ENCODE peak calls at places on chromosomes 7 and 10, in seven cellular contexts. N is A549, R is IMR-90, Z is dorsolateral prefrontal cortex, E is type B pancreatic cell, W is sciatic nerve, Q is epithelial cell of esophagus. C is an unnamed sample.

GRCh38 chr7:1700086-1700485 is 30.0 kb downstream of the ELFN1 start:
- DNase-seq in Q (no peak), E (peak; percentile 25), R (no peak), Z (no peak), W (peak; percentile 17), N (no peak), C (no peak)

GRCh38 chr10:22605168-22605567 is 109.2 kb downstream of the PIP4K2A start:
- DNase-seq in R (peak; percentile 35), Q (peak; percentile 89), E (no peak), W (no peak), N (no peak), Z (no peak), C (no peak)

GRCh38 chr7:139023076-139023475 is 12.8 kb downstream of the ZC3HAV1L start:
- DNase-seq in E (no peak), R (no peak), Z (no peak), Q (no peak), W (no peak), N (no peak), C (no peak)

GRCh38 chr7:7228472-7228871 is 46.1 kb downstream of the C1GALT1 start:
- DNase-seq in N (no peak), Q (peak; percentile 1), Z (no peak), E (no peak), W (no peak), R (peak; percentile 41), C (no peak)

GRCh38 chr10:89249066-89249465 is 2.5 kb downstream of the LIPA start:
- DNase-seq in Q (no peak), E (no peak), Z (no peak), N (no peak), W (no peak), R (no peak), C (no peak)

GRCh38 chr7:34061175-34061574 is 155.8 kb downstream of the BMPER start:
- DNase-seq in W (no peak), R (peak; percentile 93), N (peak; percentile 81), E (no peak), Q (peak; percentile 90), Z (no peak), C (no peak)

GRCh38 chr10:3365630-3366029 is 193.0 kb upstream of the PITRM1 start:
- DNase-seq in Z (no peak), Q (peak; percentile 76), W (no peak), R (no peak), N (peak; percentile 47), E (no peak), C (no peak)

GRCh38 chr7:18958627-18959026 is 158.8 kb downstream of the TWIST1 start:
- DNase-seq in N (no peak), R (peak; percentile 85), E (no peak), Z (no peak), Q (peak; percentile 35), W (no peak), C (no peak)

GRCh38 chr7:157551325-157552070 is 214.7 kb downstream of the DNAJB6 start:
- DNase-seq in W (peak; percentile 30), R (no peak), Q (no peak), N (no peak), Z (no peak), E (no peak), C (no peak)

GRCh38 chr7:12358694-12359093 is 45.0 kb downstream of the VWDE start:
- DNase-seq in Q (peak; percentile 19), R (peak; percentile 4), Z (no peak), N (no peak), W (no peak), E (no peak), C (no peak)

GRCh38 chr10:97336942-97337719 is 2.6 kb upstream of the FRAT2 start:
- DNase-seq in R (no peak), Z (no peak), N (no peak), Q (peak; percentile 89), E (no peak), W (no peak), C (no peak)

GRCh38 chr7:25849361-25850184 is 302.4 kb upstream of the NFE2L3 start:
- DNase-seq in Z (no peak), N (peak; percentile 62), R (peak; percentile 91), Q (peak; percentile 48), W (peak; percentile 73), E (no peak), C (no peak)

GRCh38 chr7:111012799-111013675 is 77.9 kb upstream of the LRRN3 start:
- DNase-seq in N (no peak), W (no peak), Q (peak; percentile 67), E (no peak), R (no peak), Z (no peak), C (no peak)

GRCh38 chr7:21887353-21887752 is 58.3 kb downstream of the CDCA7L start:
- DNase-seq in Q (no peak), E (no peak), W (no peak), Z (no peak), R (no peak), N (no peak), C (no peak)

GRCh38 chr10:33661580-33662269 is 327.3 kb upstream of the NRP1 start:
- DNase-seq in Q (peak; percentile 62), E (no peak), N (peak; percentile 38), R (no peak), W (peak; percentile 83), Z (peak; percentile 70), C (peak; percentile 15)

GRCh38 chr7:106625678-106626301 is 35.2 kb downstream of the CCDC71L start:
- DNase-seq in N (no peak), W (no peak), Q (no peak), E (no peak), R (no peak), Z (no peak), C (no peak)

GRCh38 chr7:45682836-45683555 is 108.8 kb downstream of the ADCY1 start:
- DNase-seq in Q (no peak), W (peak; percentile 23), Z (no peak), N (no peak), E (peak; percentile 31), R (no peak), C (no peak)

GRCh38 chr10:124200011-124200410 is 106.6 kb upstream of the CHST15 start:
- DNase-seq in R (no peak), Z (no peak), W (no peak), E (no peak), Q (no peak), N (no peak), C (no peak)

GRCh38 chr7:18558503-18558902 is 63.0 kb downstream of the HDAC9 start:
- DNase-seq in Q (no peak), Z (no peak), E (no peak), W (no peak), N (no peak), R (peak; percentile 27), C (no peak)

GRCh38 chr10:15433850-15434537 is 62.9 kb upstream of the FAM171A1 start:
- DNase-seq in W (no peak), E (no peak), Z (no peak), N (peak; percentile 50), R (peak; percentile 46), Q (peak; percentile 60), C (no peak)

GRCh38 chr10:97921581-97922377 is 72.1 kb downstream of the GOLGA7B start:
- DNase-seq in W (no peak), Z (peak; percentile 27), E (no peak), Q (no peak), N (no peak), R (peak; percentile 1), C (no peak)

GRCh38 chr7:149885191-149886017 is 11.6 kb downstream of the ATP6V0E2 start:
- DNase-seq in Z (no peak), R (no peak), E (no peak), N (no peak), W (peak; percentile 60), Q (no peak), C (no peak)

GRCh38 chr10:22978287-22978686 is 50.4 kb downstream of the ARMC3 start:
- DNase-seq in N (no peak), R (no peak), Q (no peak), W (no peak), Z (no peak), E (no peak), C (no peak)

GRCh38 chr10:5987747-5988146 is 10.4 kb upstream of the IL15RA start:
- DNase-seq in Z (no peak), W (no peak), R (no peak), N (no peak), E (no peak), Q (no peak), C (no peak)

GRCh38 chr10:85594239-85594638 is 772.4 kb downstream of the GRID1 start:
- DNase-seq in R (no peak), Q (peak; percentile 16), W (no peak), N (no peak), Z (no peak), E (no peak), C (no peak)

GRCh38 chr10:103676058-103676785 is 179.2 kb downstream of the SH3PXD2A start:
- DNase-seq in N (peak; percentile 58), W (peak; percentile 87), R (peak; percentile 34), Q (peak; percentile 78), E (no peak), Z (no peak), C (no peak)

GRCh38 chr10:104300736-104301292 is 31.8 kb downstream of the GSTO2 start:
- DNase-seq in W (no peak), R (peak; percentile 99), N (peak; percentile 59), Q (peak; percentile 89), Z (peak; percentile 82), E (no peak), C (peak; percentile 62)

GRCh38 chr10:129105266-129105665 is 361.8 kb upstream of the MGMT start:
- DNase-seq in R (peak; percentile 66), N (no peak), Z (no peak), E (no peak), Q (no peak), W (no peak), C (no peak)

GRCh38 chr7:79528421-79528820 is 75.0 kb upstream of the MAGI2 start:
- DNase-seq in Q (peak; percentile 96), E (no peak), W (no peak), R (no peak), Z (no peak), N (no peak), C (no peak)

GRCh38 chr7:7306231-7306630 is 123.9 kb downstream of the C1GALT1 start:
- DNase-seq in R (no peak), Z (no peak), E (no peak), W (no peak), N (no peak), Q (no peak), C (no peak)

GRCh38 chr7:831596-832291 is 532 bp upstream of the SUN1 start:
- DNase-seq in R (peak; percentile 94), W (no peak), Q (peak; percentile 95), E (no peak), Z (no peak), N (peak; percentile 73), C (no peak)

GRCh38 chr7:106795877-106796231 is 69.2 kb upstream of the PIK3CG start:
- DNase-seq in W (no peak), Q (no peak), E (no peak), R (no peak), Z (no peak), N (no peak), C (no peak)

GRCh38 chr7:1853619-1854520 is 183.8 kb downstream of the ELFN1 start:
- DNase-seq in Z (peak; percentile 38), W (peak; percentile 40), N (no peak), R (no peak), Q (no peak), E (peak; percentile 68), C (no peak)

GRCh38 chr10:92750788-92751533 is 61.2 kb downstream of the HHEX start:
- DNase-seq in Z (no peak), E (no peak), N (no peak), R (peak; percentile 13), Q (no peak), W (no peak), C (no peak)

GRCh38 chr10:122827302-122827701 is 18.4 kb downstream of the CUZD1 start:
- DNase-seq in E (no peak), R (no peak), N (no peak), W (no peak), Q (no peak), Z (no peak), C (no peak)

GRCh38 chr10:34861293-34862004 is 46.4 kb upstream of the PARD3 start:
- DNase-seq in W (no peak), N (peak; percentile 84), Z (no peak), R (peak; percentile 40), Q (peak; percentile 52), E (no peak), C (no peak)

GRCh38 chr10:47311193-47311899 is 10.9 kb upstream of the GDF2 start:
- DNase-seq in W (no peak), Q (no peak), R (no peak), N (peak; percentile 9), E (no peak), Z (no peak), C (no peak)

GRCh38 chr7:108497082-108497725 is 28.7 kb downstream of the PNPLA8 start:
- DNase-seq in R (peak; percentile 52), W (no peak), N (peak; percentile 58), Z (no peak), E (no peak), Q (peak; percentile 54), C (no peak)

C was measured in anterior cingulate cortex.